ENCODE peak calls at places on chromosomes 3 and 15, in seven cellular contexts. S is right atrium auricular region, V is fibroblast of pulmonary artery, L is SK-N-SH, Y is coronary artery, A is dorsolateral prefrontal cortex, T is PC-3. P is an unnamed sample.

GRCh38 chr3:35602395-35602936 is 36.9 kb upstream of the ARPP21 start:
- DNase-seq in S (no peak), V (no peak), L (no peak), Y (no peak), A (peak), T (no peak), P (no peak)

GRCh38 chr15:79466488-79466887 is 34.4 kb downstream of the MINAR1 start:
- DNase-seq in S (no peak), V (no peak), L (no peak), Y (no peak), A (no peak), T (no peak), P (no peak)

GRCh38 chr3:4996771-4997291 is 17.6 kb downstream of the BHLHE40 start:
- DNase-seq in S (peak), V (no peak), L (no peak), Y (peak), A (no peak), T (no peak), P (no peak)

GRCh38 chr3:141441381-141442365 is 45.2 kb upstream of the RASA2 start:
- DNase-seq in S (no peak), V (peak), L (peak), Y (no peak), A (peak), T (peak), P (peak)

GRCh38 chr3:173216063-173216462 is 75.0 kb upstream of the SPATA16 start:
- DNase-seq in S (no peak), V (no peak), L (no peak), Y (no peak), A (no peak), T (no peak), P (no peak)

GRCh38 chr3:120561251-120562045 is 34.7 kb upstream of the NDUFB4 start:
- DNase-seq in S (peak), V (peak), L (peak), Y (no peak), A (peak), T (peak), P (peak)

GRCh38 chr15:98017150-98017964 is 56.9 kb downstream of the ARRDC4 start:
- DNase-seq in S (no peak), V (no peak), L (no peak), Y (no peak), A (no peak), T (no peak), P (no peak)

GRCh38 chr3:11904157-11904556 is 57.5 kb upstream of the TAMM41 start:
- DNase-seq in S (no peak), V (no peak), L (no peak), Y (no peak), A (no peak), T (no peak), P (no peak)

GRCh38 chr3:113804701-113805100 is 33.9 kb upstream of the GRAMD1C start:
- DNase-seq in S (no peak), V (no peak), L (no peak), Y (no peak), A (no peak), T (no peak), P (no peak)

GRCh38 chr15:99436472-99437314 is 129.1 kb upstream of the MEF2A start:
- DNase-seq in S (peak), V (no peak), L (no peak), Y (peak), A (peak), T (no peak), P (no peak)

GRCh38 chr3:12034440-12034839 is 30.3 kb downstream of the SYN2 start:
- DNase-seq in S (no peak), V (no peak), L (no peak), Y (no peak), A (no peak), T (no peak), P (no peak)

GRCh38 chr3:172083995-172084409 is 44.6 kb downstream of the FNDC3B start:
- DNase-seq in S (no peak), V (no peak), L (no peak), Y (no peak), A (no peak), T (no peak), P (no peak)

GRCh38 chr3:66598168-66598567 is 97.3 kb upstream of the LRIG1 start:
- DNase-seq in S (no peak), V (no peak), L (no peak), Y (no peak), A (no peak), T (no peak), P (peak)

GRCh38 chr3:42052132-42052866 is 38.9 kb upstream of the TRAK1 start:
- DNase-seq in S (peak), V (peak), L (no peak), Y (no peak), A (no peak), T (no peak), P (peak)

GRCh38 chr3:110568246-110568645 is 503.4 kb upstream of the NECTIN3 start:
- DNase-seq in S (no peak), V (peak), L (no peak), Y (no peak), A (no peak), T (peak), P (peak)

GRCh38 chr3:67683522-67683921 is 29.1 kb upstream of the SUCLG2 start:
- DNase-seq in S (no peak), V (no peak), L (no peak), Y (no peak), A (no peak), T (no peak), P (no peak)

GRCh38 chr15:70701891-70702568 is 61.3 kb downstream of the UACA start:
- DNase-seq in S (no peak), V (peak), L (no peak), Y (no peak), A (no peak), T (peak), P (peak)

GRCh38 chr3:85821130-85821756 is 862.5 kb downstream of the CADM2 start:
- DNase-seq in S (no peak), V (peak), L (peak), Y (no peak), A (no peak), T (peak), P (no peak)

GRCh38 chr3:197505796-197506553 is 49.8 kb downstream of the BDH1 start:
- DNase-seq in S (no peak), V (no peak), L (peak), Y (no peak), A (no peak), T (no peak), P (no peak)

GRCh38 chr15:90037961-90038633 is 37.0 kb downstream of the ZNF710 start:
- DNase-seq in S (no peak), V (peak), L (no peak), Y (no peak), A (no peak), T (no peak), P (peak)

GRCh38 chr3:136414476-136414875 is 164.3 kb downstream of the PCCB start:
- DNase-seq in S (no peak), V (no peak), L (no peak), Y (no peak), A (no peak), T (no peak), P (no peak)

GRCh38 chr3:127865941-127866340 is 43.6 kb upstream of the MGLL start:
- DNase-seq in S (no peak), V (peak), L (no peak), Y (no peak), A (no peak), T (peak), P (peak)

GRCh38 chr3:125140011-125140813 is 72.3 kb downstream of the SLC12A8 start:
- DNase-seq in S (no peak), V (peak), L (no peak), Y (peak), A (no peak), T (no peak), P (peak)

GRCh38 chr15:39582977-39583585 is 2.2 kb downstream of the THBS1 start:
- DNase-seq in S (no peak), V (no peak), L (no peak), Y (no peak), A (no peak), T (no peak), P (peak)

GRCh38 chr15:33021806-33022389 is 172.6 kb downstream of the FMN1 start:
- DNase-seq in S (no peak), V (peak), L (peak), Y (no peak), A (no peak), T (peak), P (peak)

GRCh38 chr3:161890147-161890625 is 393.6 kb downstream of the OTOL1 start:
- DNase-seq in S (no peak), V (peak), L (no peak), Y (no peak), A (no peak), T (peak), P (peak)

GRCh38 chr3:61637088-61638051 is 76.0 kb downstream of the PTPRG start:
- DNase-seq in S (peak), V (peak), L (peak), Y (no peak), A (no peak), T (no peak), P (peak)

GRCh38 chr3:116453676-116454346 is 8.5 kb upstream of the LSAMP start:
- DNase-seq in S (no peak), V (peak), L (no peak), Y (no peak), A (no peak), T (peak), P (peak)

GRCh38 chr15:73318463-73319351 is 50.1 kb downstream of the HCN4 start:
- DNase-seq in S (no peak), V (no peak), L (peak), Y (no peak), A (peak), T (no peak), P (no peak)

GRCh38 chr3:53145109-53146077 is 15.2 kb upstream of the RFT1 start:
- DNase-seq in S (no peak), V (no peak), L (no peak), Y (no peak), A (no peak), T (peak), P (no peak)

GRCh38 chr15:34810455-34811146 is 15.3 kb upstream of the ACTC1 start:
- DNase-seq in S (no peak), V (peak), L (no peak), Y (no peak), A (no peak), T (peak), P (peak)

GRCh38 chr15:32669870-32670623 is 28.5 kb downstream of the SCG5 start:
- DNase-seq in S (no peak), V (peak), L (peak), Y (no peak), A (peak), T (peak), P (peak)

GRCh38 chr15:57069423-57069822 is 151.0 kb downstream of the TCF12 start:
- DNase-seq in S (no peak), V (no peak), L (no peak), Y (no peak), A (no peak), T (no peak), P (no peak)

GRCh38 chr3:126551839-126552687 is 6.7 kb downstream of the C3orf22 start:
- DNase-seq in S (peak), V (no peak), L (peak), Y (peak), A (no peak), T (no peak), P (no peak)

GRCh38 chr3:115279939-115280338 is 132.9 kb upstream of the ZBTB20 start:
- DNase-seq in S (no peak), V (peak), L (no peak), Y (no peak), A (no peak), T (no peak), P (peak)

GRCh38 chr3:110384601-110385000 is 687.0 kb upstream of the NECTIN3 start:
- DNase-seq in S (no peak), V (peak), L (no peak), Y (no peak), A (no peak), T (peak), P (peak)

GRCh38 chr3:51710631-51711351 is 3.9 kb downstream of the GRM2 start:
- DNase-seq in S (no peak), V (no peak), L (peak), Y (peak), A (no peak), T (peak), P (no peak)
- TF ChIP-seq CTCF in S (no peak), V (peak), L (no peak), Y (no peak), A (no peak), T (peak), P (no peak)

GRCh38 chr3:8110966-8111798 is 390.4 kb upstream of the LMCD1 start:
- DNase-seq in S (peak), V (peak), L (peak), Y (no peak), A (peak), T (peak), P (peak)
- H3K4me3 ChIP-seq in S (no peak), V (no peak), L (peak), Y (peak), A (peak), T (no peak), P (no peak)

DNA sequence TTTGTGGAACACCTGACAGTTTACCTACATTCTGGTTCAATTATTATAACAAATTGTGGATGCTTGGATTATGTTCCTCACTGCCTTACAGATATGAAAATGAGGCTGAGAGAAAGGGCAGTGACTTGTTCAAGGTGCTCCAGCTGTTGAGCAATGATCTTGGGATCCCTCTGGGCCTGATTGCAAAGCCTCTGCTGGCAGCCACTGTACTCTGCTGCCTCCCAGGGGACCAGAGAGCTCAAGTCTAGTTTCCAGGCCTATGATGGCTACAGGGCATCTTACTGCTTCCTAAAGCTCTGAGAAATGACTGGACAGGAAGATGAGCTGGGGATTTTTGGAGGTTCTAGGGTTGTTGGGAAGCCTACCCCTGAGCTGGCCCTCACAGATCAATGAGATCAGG is 2.3 kb upstream of the SHC4 start:
- DNase-seq in S (no peak), V (peak), L (no peak), Y (no peak), A (no peak), T (peak), P (peak)
- TF ChIP-seq CTCF in S (no peak), V (peak), L (peak), Y (no peak), A (no peak), T (peak), P (no peak)

GRCh38 chr15:74954515-74954914 is 2.1 kb downstream of the RPP25 start:
- DNase-seq in S (no peak), V (peak), L (peak), Y (no peak), A (no peak), T (no peak), P (peak)
- H3K4me3 ChIP-seq in S (no peak), V (peak), L (peak), Y (peak), A (no peak), T (no peak), P (peak)

GRCh38 chr3:149593416-149594160 is 64.2 kb downstream of the WWTR1 start:
- DNase-seq in S (no peak), V (no peak), L (no peak), Y (no peak), A (no peak), T (no peak), P (no peak)
- TF ChIP-seq CTCF in S (no peak), V (no peak), L (no peak), Y (no peak), A (no peak), T (no peak), P (no peak)

DNA sequence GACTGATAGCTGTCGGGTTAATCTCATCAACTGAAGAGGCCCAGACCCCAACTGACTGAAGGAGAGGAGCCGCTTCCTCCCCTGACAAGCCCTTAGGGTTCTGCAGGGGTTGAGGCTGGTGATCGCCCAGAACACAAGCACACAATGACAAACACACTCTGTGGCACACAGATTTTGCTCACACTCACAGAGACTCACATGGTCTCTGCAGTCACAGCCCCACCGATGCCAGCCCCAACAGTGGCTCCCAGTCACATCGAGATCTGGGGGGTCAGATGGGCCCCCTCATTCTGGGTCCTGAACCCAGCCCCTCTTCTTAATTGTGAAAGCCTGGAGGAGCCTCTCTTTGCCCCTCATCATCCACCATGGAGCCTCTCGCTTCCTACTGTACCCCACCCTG is 16.7 kb downstream of the PTH1R start:
- DNase-seq in S (no peak), V (no peak), L (no peak), Y (no peak), A (no peak), T (no peak), P (no peak)
- H3K4me3 ChIP-seq in S (no peak), V (no peak), L (no peak), Y (no peak), A (no peak), T (no peak), P (no peak)

GRCh38 chr15:64093627-64094417 is at the start of gene CIAO2A:
- DNase-seq in S (peak), V (peak), L (peak), Y (peak), A (peak), T (peak), P (peak)

GRCh38 chr15:64092864-64093626 is 593 bp downstream of the CIAO2A start:
- DNase-seq in S (no peak), V (peak), L (peak), Y (no peak), A (peak), T (peak), P (peak)

GRCh38 chr15:64089553-64090280 is 3.9 kb downstream of the CIAO2A start:
- DNase-seq in S (no peak), V (no peak), L (no peak), Y (no peak), A (no peak), T (no peak), P (no peak)

GRCh38 chr15:64090527-64090926 is 3.1 kb downstream of the CIAO2A start:
- DNase-seq in S (no peak), V (no peak), L (no peak), Y (no peak), A (no peak), T (no peak), P (no peak)

DNA sequence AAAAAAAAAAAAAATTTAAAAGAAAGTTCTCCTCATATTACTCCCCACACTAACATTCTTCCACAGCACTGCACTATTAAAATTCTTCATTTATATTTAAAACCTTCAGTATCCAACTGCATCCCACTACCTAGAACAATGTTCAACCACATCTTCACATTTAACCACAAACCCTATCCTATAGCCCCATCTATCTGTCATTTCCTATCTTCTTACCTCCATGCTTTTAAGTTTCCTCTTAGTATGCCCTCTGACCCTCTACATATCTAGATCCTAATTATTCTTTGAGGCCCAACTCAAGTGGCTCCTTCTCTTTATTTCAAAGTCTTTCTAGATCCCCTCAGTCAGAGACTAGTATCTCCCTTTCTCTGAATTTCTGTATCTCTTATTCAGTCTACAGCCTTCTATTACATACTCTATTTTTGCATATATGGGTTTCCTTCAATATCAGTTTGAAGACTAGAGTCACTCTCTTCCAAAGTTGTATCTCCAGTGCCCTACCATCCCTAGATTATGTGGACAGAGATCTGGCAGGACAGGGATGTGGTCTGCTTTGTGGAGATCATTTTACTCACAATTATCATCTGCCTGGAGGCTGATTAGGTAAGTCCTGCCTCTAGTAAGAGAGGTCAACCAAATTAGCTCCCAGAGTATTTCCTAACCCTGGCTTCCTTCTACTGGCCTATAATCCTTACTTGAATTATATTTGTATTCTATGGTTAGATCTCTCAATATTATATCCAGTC is 1.4 kb downstream of the CIAO2A start:
- DNase-seq in S (no peak), V (no peak), L (no peak), Y (no peak), A (no peak), T (peak), P (no peak)
- TF ChIP-seq CTCF in S (no peak), V (no peak), L (peak), Y (no peak), A (no peak), T (peak), P (no peak)

P was measured in fibroblast of the aortic adventitia.